ENCODE peak calls at places on chromosomes 16 and 17, in six cellular contexts. One of them, this sample, is unnamed.

GRCh38 chr16:746637-747036 is 5.8 kb upstream of the CIAO3 start:
- DNase-seq in body of pancreas: no peak
- DNase-seq in stomach: no peak
- DNase-seq in heart left ventricle: no peak
- DNase-seq in uterus: no peak
- DNase-seq in tibial nerve: no peak
- DNase-seq in this sample: no peak

GRCh38 chr17:60410001-60410400 is 12.3 kb upstream of the CHCT1 start:
- DNase-seq in uterus: no peak
- DNase-seq in tibial nerve: no peak
- DNase-seq in heart left ventricle: no peak
- DNase-seq in body of pancreas: no peak
- DNase-seq in stomach: no peak
- DNase-seq in this sample: no peak

GRCh38 chr17:6567528-6568185 is 11.3 kb upstream of the PITPNM3 start:
- DNase-seq in uterus: no peak
- DNase-seq in heart left ventricle: no peak
- DNase-seq in tibial nerve: no peak
- DNase-seq in stomach: peak
- DNase-seq in body of pancreas: no peak
- DNase-seq in this sample: no peak

GRCh38 chr17:48429156-48429555 is 858 bp downstream of the SKAP1 start:
- DNase-seq in body of pancreas: no peak
- DNase-seq in tibial nerve: no peak
- DNase-seq in stomach: no peak
- DNase-seq in uterus: no peak
- DNase-seq in heart left ventricle: no peak
- DNase-seq in this sample: no peak

GRCh38 chr17:9725575-9725974 is 65.8 kb downstream of the DHRS7C start:
- DNase-seq in body of pancreas: no peak
- DNase-seq in stomach: no peak
- DNase-seq in tibial nerve: no peak
- DNase-seq in uterus: no peak
- DNase-seq in heart left ventricle: no peak
- DNase-seq in this sample: no peak

GRCh38 chr17:43169561-43170139 is 1.4 kb upstream of the NBR1 start:
- DNase-seq in uterus: peak
- DNase-seq in heart left ventricle: peak
- DNase-seq in body of pancreas: peak
- DNase-seq in tibial nerve: no peak
- DNase-seq in stomach: peak
- DNase-seq in this sample: peak

GRCh38 chr17:65515512-65515911 is 45.9 kb downstream of the AXIN2 start:
- DNase-seq in stomach: no peak
- DNase-seq in tibial nerve: no peak
- DNase-seq in heart left ventricle: no peak
- DNase-seq in body of pancreas: no peak
- DNase-seq in uterus: no peak
- DNase-seq in this sample: no peak

GRCh38 chr17:29005936-29006438 is at the start of gene SEZ6:
- DNase-seq in stomach: peak
- DNase-seq in heart left ventricle: peak
- DNase-seq in uterus: peak
- DNase-seq in body of pancreas: peak
- DNase-seq in tibial nerve: no peak
- DNase-seq in this sample: no peak

GRCh38 chr16:3655030-3655790 is 719 bp downstream of the DNASE1 start:
- DNase-seq in stomach: no peak
- DNase-seq in body of pancreas: peak
- DNase-seq in tibial nerve: no peak
- DNase-seq in uterus: no peak
- DNase-seq in heart left ventricle: no peak
- DNase-seq in this sample: no peak

GRCh38 chr17:12078791-12079190 is 58.1 kb downstream of the MAP2K4 start:
- DNase-seq in heart left ventricle: no peak
- DNase-seq in tibial nerve: no peak
- DNase-seq in body of pancreas: no peak
- DNase-seq in stomach: no peak
- DNase-seq in uterus: no peak
- DNase-seq in this sample: peak

GRCh38 chr16:66188786-66189725 is 177.4 kb upstream of the CDH5 start:
- DNase-seq in uterus: peak
- DNase-seq in body of pancreas: no peak
- DNase-seq in stomach: no peak
- DNase-seq in tibial nerve: peak
- DNase-seq in heart left ventricle: no peak
- DNase-seq in this sample: no peak

GRCh38 chr16:17538942-17539341 is 68.2 kb upstream of the XYLT1 start:
- DNase-seq in tibial nerve: no peak
- DNase-seq in stomach: no peak
- DNase-seq in heart left ventricle: no peak
- DNase-seq in uterus: no peak
- DNase-seq in body of pancreas: no peak
- DNase-seq in this sample: no peak

GRCh38 chr17:7440823-7441174 is 1.5 kb downstream of the FGF11 start:
- DNase-seq in stomach: no peak
- DNase-seq in heart left ventricle: peak
- DNase-seq in body of pancreas: no peak
- DNase-seq in uterus: no peak
- DNase-seq in tibial nerve: no peak
- DNase-seq in this sample: no peak

GRCh38 chr17:7589891-7590611 is at the start of gene SOX15:
- DNase-seq in stomach: no peak
- DNase-seq in uterus: no peak
- DNase-seq in heart left ventricle: no peak
- DNase-seq in tibial nerve: no peak
- DNase-seq in body of pancreas: no peak
- DNase-seq in this sample: peak

GRCh38 chr17:75250009-75250471 is 11.4 kb downstream of the GGA3 start:
- DNase-seq in body of pancreas: no peak
- DNase-seq in stomach: peak
- DNase-seq in uterus: no peak
- DNase-seq in heart left ventricle: no peak
- DNase-seq in tibial nerve: no peak
- DNase-seq in this sample: no peak

GRCh38 chr16:3788711-3789374 is 71.5 kb upstream of the TRAP1 start:
- DNase-seq in body of pancreas: no peak
- DNase-seq in stomach: no peak
- DNase-seq in tibial nerve: no peak
- DNase-seq in heart left ventricle: no peak
- DNase-seq in uterus: no peak
- DNase-seq in this sample: no peak

GRCh38 chr16:5490499-5490898 is 392.9 kb upstream of the EEF2KMT start:
- DNase-seq in heart left ventricle: no peak
- DNase-seq in uterus: no peak
- DNase-seq in body of pancreas: no peak
- DNase-seq in tibial nerve: no peak
- DNase-seq in stomach: no peak
- DNase-seq in this sample: peak

GRCh38 chr17:4734857-4735475 is 3.7 kb downstream of the MED11 start:
- DNase-seq in uterus: no peak
- DNase-seq in tibial nerve: no peak
- DNase-seq in body of pancreas: no peak
- DNase-seq in stomach: no peak
- DNase-seq in heart left ventricle: no peak
- DNase-seq in this sample: no peak

GRCh38 chr16:77918792-77919707 is 103.3 kb upstream of the CLEC3A start:
- DNase-seq in heart left ventricle: no peak
- DNase-seq in tibial nerve: no peak
- DNase-seq in body of pancreas: peak
- DNase-seq in stomach: no peak
- DNase-seq in uterus: no peak
- DNase-seq in this sample: no peak

GRCh38 chr17:64200080-64201042 is 62.7 kb downstream of the TEX2 start:
- DNase-seq in heart left ventricle: no peak
- DNase-seq in body of pancreas: no peak
- DNase-seq in tibial nerve: no peak
- DNase-seq in stomach: no peak
- DNase-seq in uterus: no peak
- DNase-seq in this sample: no peak

DNA sequence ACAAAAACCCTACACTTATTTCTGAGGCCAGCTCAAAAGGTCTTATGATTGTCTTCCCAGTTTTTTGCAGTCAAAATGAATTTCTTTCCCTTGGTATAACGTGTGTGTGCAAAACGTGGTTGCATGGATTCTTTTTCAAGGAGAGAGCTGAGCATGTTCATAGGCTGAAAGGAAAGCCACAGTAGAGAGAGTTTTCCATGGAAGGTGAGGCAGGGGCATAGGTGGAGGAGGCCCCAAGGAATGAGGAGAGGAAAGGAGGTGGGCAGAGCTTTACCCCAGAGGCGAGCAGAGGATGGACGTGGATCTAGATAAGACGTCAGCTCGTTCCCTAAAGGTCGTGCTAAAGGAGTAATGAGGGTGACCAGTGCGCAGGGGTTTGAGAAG is 22.8 kb downstream of the TRPV2 start:
- DNase-seq in body of pancreas: no peak
- DNase-seq in stomach: no peak
- DNase-seq in uterus: no peak
- DNase-seq in heart left ventricle: no peak
- DNase-seq in tibial nerve: no peak
- DNase-seq in this sample: no peak
- TF ChIP-seq POLR2A in body of pancreas: no peak
- TF ChIP-seq POLR2A in stomach: no peak
- TF ChIP-seq POLR2A in uterus: no peak
- TF ChIP-seq POLR2A in heart left ventricle: no peak
- TF ChIP-seq POLR2A in tibial nerve: peak
- TF ChIP-seq POLR2A in this sample: no peak

GRCh38 chr17:76384987-76385891 is 830 bp downstream of the SPHK1 start:
- DNase-seq in heart left ventricle: peak
- DNase-seq in body of pancreas: peak
- DNase-seq in uterus: peak
- DNase-seq in stomach: peak
- DNase-seq in tibial nerve: no peak
- DNase-seq in this sample: peak

GRCh38 chr17:76384222-76384986 is at the start of gene SPHK1:
- DNase-seq in body of pancreas: peak
- DNase-seq in uterus: peak
- DNase-seq in heart left ventricle: peak
- DNase-seq in stomach: peak
- DNase-seq in tibial nerve: peak
- DNase-seq in this sample: peak

GRCh38 chr17:76383645-76384221 is 676 bp upstream of the SPHK1 start:
- DNase-seq in stomach: peak
- DNase-seq in tibial nerve: peak
- DNase-seq in uterus: peak
- DNase-seq in body of pancreas: peak
- DNase-seq in heart left ventricle: peak
- DNase-seq in this sample: no peak

GRCh38 chr17:76386966-76387765 is 2.8 kb downstream of the SPHK1 start:
- DNase-seq in body of pancreas: no peak
- DNase-seq in uterus: no peak
- DNase-seq in heart left ventricle: no peak
- DNase-seq in stomach: no peak
- DNase-seq in tibial nerve: no peak
- DNase-seq in this sample: no peak

DNA sequence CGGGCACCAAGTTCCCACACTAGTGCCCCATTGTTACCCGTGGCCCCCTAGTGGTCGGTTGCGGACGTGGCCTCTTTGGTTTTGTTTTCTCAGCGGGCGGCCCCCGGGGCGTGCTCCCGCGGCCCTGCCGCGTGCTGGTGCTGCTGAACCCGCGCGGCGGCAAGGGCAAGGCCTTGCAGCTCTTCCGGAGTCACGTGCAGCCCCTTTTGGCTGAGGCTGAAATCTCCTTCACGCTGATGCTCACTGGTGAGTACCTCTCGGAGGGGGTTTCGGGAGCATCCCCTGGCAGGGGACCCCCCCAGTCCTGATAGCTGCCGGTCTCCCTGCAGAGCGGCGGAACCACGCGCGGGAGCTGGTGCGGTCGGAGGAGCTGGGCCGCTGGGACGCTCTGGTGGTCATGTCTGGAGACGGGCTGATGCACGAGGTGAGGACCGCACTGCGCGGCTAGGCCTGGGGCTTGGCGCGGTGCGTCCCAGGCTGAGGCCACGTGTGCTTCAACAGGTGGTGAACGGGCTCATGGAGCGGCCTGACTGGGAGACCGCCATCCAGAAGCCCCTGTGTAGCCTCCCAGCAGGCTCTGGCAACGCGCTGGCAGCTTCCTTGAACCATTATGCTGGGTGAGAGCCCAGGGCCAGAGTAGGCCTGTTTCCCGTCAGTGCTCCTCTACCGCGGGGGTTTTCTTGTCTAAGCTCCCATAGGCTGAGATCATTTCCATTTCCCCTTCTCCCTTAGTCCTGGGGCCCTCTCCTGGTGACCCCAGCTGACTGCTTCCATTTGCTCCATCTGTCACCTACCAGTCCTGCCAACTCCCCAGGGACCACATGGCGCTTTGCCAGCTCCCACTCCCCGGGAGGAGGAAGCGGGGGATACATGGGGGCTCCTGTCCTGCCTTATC is 1.7 kb downstream of the SPHK1 start:
- DNase-seq in heart left ventricle: peak
- DNase-seq in uterus: peak
- DNase-seq in body of pancreas: peak
- DNase-seq in tibial nerve: peak
- DNase-seq in stomach: peak
- DNase-seq in this sample: peak
- TF ChIP-seq POLR2A in heart left ventricle: no peak
- TF ChIP-seq POLR2A in uterus: no peak
- TF ChIP-seq POLR2A in body of pancreas: no peak
- TF ChIP-seq POLR2A in tibial nerve: no peak
- TF ChIP-seq POLR2A in stomach: no peak
- TF ChIP-seq POLR2A in this sample: no peak

DNA sequence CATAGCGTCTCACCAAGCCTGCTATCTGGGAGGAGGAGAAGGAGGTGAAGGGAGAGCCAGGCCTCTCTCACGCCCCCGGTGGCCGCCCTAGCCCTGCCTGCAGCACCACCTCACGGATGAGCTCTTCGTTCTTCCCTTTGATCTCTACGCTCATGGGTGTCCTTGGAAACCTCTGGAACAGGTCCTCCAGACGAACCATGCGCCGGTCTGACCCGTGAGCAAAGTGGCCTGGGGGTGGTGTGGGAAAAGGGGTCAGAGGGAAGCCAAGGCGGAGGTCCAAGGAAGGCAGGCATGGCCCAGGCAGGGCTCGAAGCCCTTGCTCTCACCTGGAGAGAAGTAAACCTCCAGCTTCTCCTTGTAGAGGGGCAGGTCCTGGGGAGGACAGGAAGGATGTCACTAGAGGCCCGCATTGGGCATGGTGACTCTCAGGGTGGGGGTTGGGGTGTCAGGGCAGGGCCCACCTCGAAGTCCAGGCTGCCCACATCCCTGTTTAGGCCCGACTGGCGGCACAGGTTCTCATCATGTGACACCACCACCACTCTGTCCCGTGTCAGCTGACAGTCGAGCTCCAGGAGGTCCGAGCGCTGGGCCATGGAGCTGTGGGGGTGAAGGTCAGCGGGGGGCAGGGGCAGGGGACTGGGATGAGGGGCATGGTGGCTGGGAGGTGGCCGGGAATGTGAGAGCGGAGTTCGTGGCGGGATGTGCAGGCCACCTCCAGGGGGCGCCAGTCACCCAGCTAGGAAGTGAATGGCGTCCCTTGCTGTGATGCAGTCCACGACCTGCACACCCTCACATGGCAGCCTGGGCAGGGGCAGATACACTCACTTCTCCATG is 923 bp downstream of the GDPD3 start:
- DNase-seq in heart left ventricle: peak
- DNase-seq in tibial nerve: no peak
- DNase-seq in uterus: peak
- DNase-seq in stomach: peak
- DNase-seq in body of pancreas: peak
- DNase-seq in this sample: no peak
- TF ChIP-seq POLR2A in heart left ventricle: no peak
- TF ChIP-seq POLR2A in tibial nerve: no peak
- TF ChIP-seq POLR2A in uterus: no peak
- TF ChIP-seq POLR2A in stomach: no peak
- TF ChIP-seq POLR2A in body of pancreas: no peak
- TF ChIP-seq POLR2A in this sample: no peak

GRCh38 chr16:11181889-11182279 is 74.1 kb downstream of the SOCS1 start:
- DNase-seq in uterus: no peak
- DNase-seq in body of pancreas: no peak
- DNase-seq in heart left ventricle: no peak
- DNase-seq in tibial nerve: no peak
- DNase-seq in stomach: no peak
- DNase-seq in this sample: no peak
- TF ChIP-seq POLR2A in uterus: no peak
- TF ChIP-seq POLR2A in body of pancreas: no peak
- TF ChIP-seq POLR2A in heart left ventricle: no peak
- TF ChIP-seq POLR2A in tibial nerve: no peak
- TF ChIP-seq POLR2A in stomach: no peak
- TF ChIP-seq POLR2A in this sample: no peak

This sample was measured in H54.